ENCODE peak calls at places on chromosomes 12 and 14, in six cellular contexts. One of them, this sample, is unnamed.

GRCh38 chr12:76183459-76184186 is 99.1 kb upstream of the NAP1L1 start:
- DNase-seq in uterus: peak
- DNase-seq in AG10803: peak
- DNase-seq in right lobe of liver: no peak
- DNase-seq in HFFc6: peak
- DNase-seq in Peyer's patch: no peak
- DNase-seq in this sample: no peak

GRCh38 chr12:6914246-6914947 is at the start of gene ENO2:
- DNase-seq in uterus: peak
- DNase-seq in AG10803: peak
- DNase-seq in right lobe of liver: no peak
- DNase-seq in HFFc6: peak
- DNase-seq in Peyer's patch: peak
- DNase-seq in this sample: peak

GRCh38 chr14:62585247-62585646 is 460.0 kb downstream of the KCNH5 start:
- DNase-seq in uterus: no peak
- DNase-seq in AG10803: no peak
- DNase-seq in right lobe of liver: no peak
- DNase-seq in HFFc6: no peak
- DNase-seq in Peyer's patch: no peak
- DNase-seq in this sample: no peak

GRCh38 chr12:13000935-13001724 is 1.1 kb upstream of the HEBP1 start:
- DNase-seq in uterus: peak
- DNase-seq in AG10803: peak
- DNase-seq in right lobe of liver: peak
- DNase-seq in HFFc6: no peak
- DNase-seq in Peyer's patch: peak
- DNase-seq in this sample: no peak

GRCh38 chr12:19872745-19873144 is 433.5 kb downstream of the AEBP2 start:
- DNase-seq in uterus: no peak
- DNase-seq in AG10803: no peak
- DNase-seq in right lobe of liver: no peak
- DNase-seq in HFFc6: no peak
- DNase-seq in Peyer's patch: no peak
- DNase-seq in this sample: no peak

GRCh38 chr12:40953076-40953475 is 235.0 kb upstream of the PDZRN4 start:
- DNase-seq in uterus: no peak
- DNase-seq in AG10803: peak
- DNase-seq in right lobe of liver: no peak
- DNase-seq in HFFc6: no peak
- DNase-seq in Peyer's patch: no peak
- DNase-seq in this sample: no peak

GRCh38 chr14:78345346-78345745 is 175.2 kb downstream of the NRXN3 start:
- DNase-seq in uterus: no peak
- DNase-seq in AG10803: no peak
- DNase-seq in right lobe of liver: no peak
- DNase-seq in HFFc6: no peak
- DNase-seq in Peyer's patch: no peak
- DNase-seq in this sample: no peak

GRCh38 chr14:97878727-97879126 is 1081.5 kb downstream of the VRK1 start:
- DNase-seq in uterus: peak
- DNase-seq in AG10803: peak
- DNase-seq in right lobe of liver: peak
- DNase-seq in HFFc6: no peak
- DNase-seq in Peyer's patch: no peak
- DNase-seq in this sample: no peak

GRCh38 chr12:68613209-68613904 is 2.7 kb downstream of the RAP1B start:
- DNase-seq in uterus: no peak
- DNase-seq in AG10803: no peak
- DNase-seq in right lobe of liver: no peak
- DNase-seq in HFFc6: no peak
- DNase-seq in Peyer's patch: no peak
- DNase-seq in this sample: no peak

GRCh38 chr14:33280646-33281045 is 342.0 kb downstream of the NPAS3 start:
- DNase-seq in uterus: no peak
- DNase-seq in AG10803: peak
- DNase-seq in right lobe of liver: no peak
- DNase-seq in HFFc6: no peak
- DNase-seq in Peyer's patch: no peak
- DNase-seq in this sample: no peak

GRCh38 chr14:94373708-94374107 is 14.7 kb downstream of the SERPINA1 start:
- DNase-seq in uterus: no peak
- DNase-seq in AG10803: peak
- DNase-seq in right lobe of liver: no peak
- DNase-seq in HFFc6: peak
- DNase-seq in Peyer's patch: no peak
- DNase-seq in this sample: no peak

GRCh38 chr14:55913324-55914035 is 204.7 kb upstream of the PELI2 start:
- DNase-seq in uterus: no peak
- DNase-seq in AG10803: peak
- DNase-seq in right lobe of liver: no peak
- DNase-seq in HFFc6: no peak
- DNase-seq in Peyer's patch: no peak
- DNase-seq in this sample: no peak

GRCh38 chr12:78697817-78698415 is 166.7 kb upstream of the SYT1 start:
- DNase-seq in uterus: no peak
- DNase-seq in AG10803: no peak
- DNase-seq in right lobe of liver: no peak
- DNase-seq in HFFc6: peak
- DNase-seq in Peyer's patch: no peak
- DNase-seq in this sample: no peak

GRCh38 chr12:87704374-87704773 is 324.8 kb downstream of the C12orf50 start:
- DNase-seq in uterus: no peak
- DNase-seq in AG10803: no peak
- DNase-seq in right lobe of liver: no peak
- DNase-seq in HFFc6: no peak
- DNase-seq in Peyer's patch: no peak
- DNase-seq in this sample: no peak

GRCh38 chr14:104001003-104001402 is 58.7 kb upstream of the RD3L start:
- DNase-seq in uterus: no peak
- DNase-seq in AG10803: no peak
- DNase-seq in right lobe of liver: no peak
- DNase-seq in HFFc6: no peak
- DNase-seq in Peyer's patch: no peak
- DNase-seq in this sample: no peak

GRCh38 chr12:27542628-27543027 is 18.6 kb downstream of the PPFIBP1 start:
- DNase-seq in uterus: no peak
- DNase-seq in AG10803: peak
- DNase-seq in right lobe of liver: no peak
- DNase-seq in HFFc6: peak
- DNase-seq in Peyer's patch: no peak
- DNase-seq in this sample: no peak

GRCh38 chr14:77026930-77027537 is 1.5 kb downstream of the IRF2BPL start:
- DNase-seq in uterus: peak
- DNase-seq in AG10803: peak
- DNase-seq in right lobe of liver: no peak
- DNase-seq in HFFc6: peak
- DNase-seq in Peyer's patch: peak
- DNase-seq in this sample: no peak

GRCh38 chr12:1282670-1283361 is 291.8 kb downstream of the ERC1 start:
- DNase-seq in uterus: peak
- DNase-seq in AG10803: peak
- DNase-seq in right lobe of liver: no peak
- DNase-seq in HFFc6: no peak
- DNase-seq in Peyer's patch: no peak
- DNase-seq in this sample: no peak

GRCh38 chr12:95322335-95322734 is 104.7 kb downstream of the VEZT start:
- DNase-seq in uterus: no peak
- DNase-seq in AG10803: peak
- DNase-seq in right lobe of liver: no peak
- DNase-seq in HFFc6: peak
- DNase-seq in Peyer's patch: no peak
- DNase-seq in this sample: no peak

GRCh38 chr12:24155042-24155441 is 205.6 kb upstream of the SOX5 start:
- DNase-seq in uterus: no peak
- DNase-seq in AG10803: no peak
- DNase-seq in right lobe of liver: no peak
- DNase-seq in HFFc6: no peak
- DNase-seq in Peyer's patch: no peak
- DNase-seq in this sample: no peak

GRCh38 chr14:74941676-74942097 is 13.7 kb downstream of the PGF start:
- DNase-seq in uterus: peak
- DNase-seq in AG10803: peak
- DNase-seq in right lobe of liver: no peak
- DNase-seq in HFFc6: peak
- DNase-seq in Peyer's patch: no peak
- DNase-seq in this sample: no peak

GRCh38 chr14:34363733-34364134 is 98.3 kb downstream of the SPTSSA start:
- DNase-seq in uterus: no peak
- DNase-seq in AG10803: no peak
- DNase-seq in right lobe of liver: no peak
- DNase-seq in HFFc6: no peak
- DNase-seq in Peyer's patch: no peak
- DNase-seq in this sample: no peak

GRCh38 chr14:34364201-34364600 is 97.8 kb downstream of the SPTSSA start:
- DNase-seq in uterus: no peak
- DNase-seq in AG10803: no peak
- DNase-seq in right lobe of liver: no peak
- DNase-seq in HFFc6: no peak
- DNase-seq in Peyer's patch: no peak
- DNase-seq in this sample: no peak

GRCh38 chr14:34362625-34363251 is 99.3 kb downstream of the SPTSSA start:
- DNase-seq in uterus: no peak
- DNase-seq in AG10803: peak
- DNase-seq in right lobe of liver: no peak
- DNase-seq in HFFc6: no peak
- DNase-seq in Peyer's patch: no peak
- DNase-seq in this sample: no peak

GRCh38 chr14:34368115-34368970 is 93.7 kb downstream of the SPTSSA start:
- DNase-seq in uterus: no peak
- DNase-seq in AG10803: peak
- DNase-seq in right lobe of liver: no peak
- DNase-seq in HFFc6: no peak
- DNase-seq in Peyer's patch: no peak
- DNase-seq in this sample: no peak

GRCh38 chr14:34365309-34365915 is 96.6 kb downstream of the SPTSSA start:
- DNase-seq in uterus: no peak
- DNase-seq in AG10803: no peak
- DNase-seq in right lobe of liver: no peak
- DNase-seq in HFFc6: no peak
- DNase-seq in Peyer's patch: no peak
- DNase-seq in this sample: no peak
- TF ChIP-seq CTCF in uterus: no peak
- TF ChIP-seq CTCF in AG10803: peak
- TF ChIP-seq CTCF in right lobe of liver: peak
- TF ChIP-seq CTCF in HFFc6: peak
- TF ChIP-seq CTCF in Peyer's patch: peak
- TF ChIP-seq CTCF in this sample: peak

GRCh38 chr12:123271182-123271491 is 519 bp downstream of the CDK2AP1 start:
- DNase-seq in uterus: peak
- DNase-seq in AG10803: peak
- DNase-seq in right lobe of liver: peak
- DNase-seq in HFFc6: peak
- DNase-seq in Peyer's patch: peak
- DNase-seq in this sample: peak
- TF ChIP-seq CTCF in uterus: no peak
- TF ChIP-seq CTCF in AG10803: peak
- TF ChIP-seq CTCF in right lobe of liver: peak
- TF ChIP-seq CTCF in HFFc6: peak
- TF ChIP-seq CTCF in Peyer's patch: peak
- TF ChIP-seq CTCF in this sample: peak

GRCh38 chr12:98549371-98550110 is 34.2 kb downstream of the TMPO start:
- DNase-seq in uterus: no peak
- DNase-seq in AG10803: no peak
- DNase-seq in right lobe of liver: no peak
- DNase-seq in HFFc6: no peak
- DNase-seq in Peyer's patch: no peak
- DNase-seq in this sample: no peak

GRCh38 chr12:98543701-98544100 is 28.3 kb downstream of the TMPO start:
- DNase-seq in uterus: no peak
- DNase-seq in AG10803: no peak
- DNase-seq in right lobe of liver: no peak
- DNase-seq in HFFc6: no peak
- DNase-seq in Peyer's patch: no peak
- DNase-seq in this sample: no peak

DNA sequence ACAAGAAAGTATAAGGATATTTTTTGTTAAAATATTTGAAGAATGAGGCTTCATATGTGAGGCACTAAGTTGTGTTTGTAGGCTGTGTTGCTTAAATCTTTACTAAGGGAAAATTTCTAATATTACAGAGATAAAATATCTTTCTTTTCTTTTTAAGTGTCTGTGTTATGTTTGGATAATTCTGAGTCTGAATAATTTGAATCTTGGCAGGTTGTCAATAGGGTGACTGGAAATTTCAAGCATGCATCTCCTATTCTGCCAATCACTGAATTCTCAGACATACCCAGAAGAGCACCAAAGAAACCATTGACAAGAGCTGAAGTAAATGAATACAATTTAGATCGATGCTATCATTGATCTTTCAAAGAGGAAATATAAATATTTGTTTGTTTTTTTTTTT is 29.4 kb downstream of the TMPO start:
- DNase-seq in uterus: no peak
- DNase-seq in AG10803: peak
- DNase-seq in right lobe of liver: no peak
- DNase-seq in HFFc6: no peak
- DNase-seq in Peyer's patch: no peak
- DNase-seq in this sample: no peak
- TF ChIP-seq CTCF in uterus: no peak
- TF ChIP-seq CTCF in AG10803: no peak
- TF ChIP-seq CTCF in right lobe of liver: no peak
- TF ChIP-seq CTCF in HFFc6: no peak
- TF ChIP-seq CTCF in Peyer's patch: no peak
- TF ChIP-seq CTCF in this sample: no peak

GRCh38 chr14:91320266-91320665 is 75.8 kb upstream of the GPR68 start:
- DNase-seq in uterus: no peak
- DNase-seq in AG10803: no peak
- DNase-seq in right lobe of liver: no peak
- DNase-seq in HFFc6: no peak
- DNase-seq in Peyer's patch: no peak
- DNase-seq in this sample: no peak

GRCh38 chr14:91318911-91319310 is 74.4 kb upstream of the GPR68 start:
- DNase-seq in uterus: no peak
- DNase-seq in AG10803: no peak
- DNase-seq in right lobe of liver: no peak
- DNase-seq in HFFc6: no peak
- DNase-seq in Peyer's patch: no peak
- DNase-seq in this sample: no peak

GRCh38 chr14:91316761-91317160 is 72.3 kb upstream of the GPR68 start:
- DNase-seq in uterus: no peak
- DNase-seq in AG10803: no peak
- DNase-seq in right lobe of liver: no peak
- DNase-seq in HFFc6: no peak
- DNase-seq in Peyer's patch: no peak
- DNase-seq in this sample: no peak

GRCh38 chr14:91315844-91316267 is 71.4 kb upstream of the GPR68 start:
- DNase-seq in uterus: no peak
- DNase-seq in AG10803: no peak
- DNase-seq in right lobe of liver: no peak
- DNase-seq in HFFc6: no peak
- DNase-seq in Peyer's patch: no peak
- DNase-seq in this sample: no peak

GRCh38 chr14:91317381-91318313 is 73.1 kb upstream of the GPR68 start:
- DNase-seq in uterus: peak
- DNase-seq in AG10803: no peak
- DNase-seq in right lobe of liver: peak
- DNase-seq in HFFc6: no peak
- DNase-seq in Peyer's patch: peak
- DNase-seq in this sample: no peak
- TF ChIP-seq CTCF in uterus: no peak
- TF ChIP-seq CTCF in AG10803: no peak
- TF ChIP-seq CTCF in right lobe of liver: no peak
- TF ChIP-seq CTCF in HFFc6: no peak
- TF ChIP-seq CTCF in Peyer's patch: peak
- TF ChIP-seq CTCF in this sample: peak

GRCh38 chr12:125773033-125773432 is 707.8 kb downstream of the AACS start:
- DNase-seq in uterus: no peak
- DNase-seq in AG10803: no peak
- DNase-seq in right lobe of liver: no peak
- DNase-seq in HFFc6: no peak
- DNase-seq in Peyer's patch: no peak
- DNase-seq in this sample: no peak
- TF ChIP-seq CTCF in uterus: no peak
- TF ChIP-seq CTCF in AG10803: no peak
- TF ChIP-seq CTCF in right lobe of liver: peak
- TF ChIP-seq CTCF in HFFc6: peak
- TF ChIP-seq CTCF in Peyer's patch: no peak
- TF ChIP-seq CTCF in this sample: peak

This sample was measured in chondrocyte.